ENCODE peak calls at places on chromosomes 16 and 17, in four cellular contexts. U is A549, D is GM12878, T is K562. X is an unnamed sample.

GRCh38 chr17:67574658-67575293 is 143.0 kb upstream of the NOL11 start:
- DNase-seq in U (no peak), D (peak), T (peak), X (no peak)

GRCh38 chr17:6269474-6269873 is 165.4 kb downstream of the AIPL1 start:
- DNase-seq in U (peak), D (no peak), T (peak), X (no peak)

GRCh38 chr17:81013642-81014041 is 21.3 kb upstream of the BAIAP2 start:
- DNase-seq in U (no peak), D (no peak), T (peak), X (no peak)

GRCh38 chr17:66395961-66396360 is 93.5 kb downstream of the PRKCA start:
- DNase-seq in U (no peak), D (no peak), T (no peak), X (no peak)

GRCh38 chr17:68195667-68196393 is 52.0 kb upstream of the AMZ2 start:
- DNase-seq in U (no peak), D (no peak), T (no peak), X (no peak)

GRCh38 chr17:2095536-2095910 is 40.6 kb downstream of the HIC1 start:
- DNase-seq in U (no peak), D (no peak), T (no peak), X (no peak)

GRCh38 chr17:20008242-20009051 is 712 bp upstream of the SPECC1 start:
- DNase-seq in U (peak), D (no peak), T (peak), X (no peak)

GRCh38 chr17:81253358-81254131 is 14.4 kb downstream of the NDUFAF8 start:
- DNase-seq in U (peak), D (no peak), T (peak), X (no peak)

GRCh38 chr17:67546578-67547527 is 169.8 kb downstream of the PITPNC1 start:
- DNase-seq in U (peak), D (no peak), T (peak), X (no peak)

GRCh38 chr16:59021751-59022150 is 287.6 kb upstream of the GOT2 start:
- DNase-seq in U (peak), D (no peak), T (no peak), X (no peak)

GRCh38 chr17:62649570-62649969 is 22.1 kb downstream of the MRC2 start:
- DNase-seq in U (no peak), D (no peak), T (no peak), X (no peak)

GRCh38 chr17:29597361-29598172 is 4.6 kb downstream of the ANKRD13B start:
- DNase-seq in U (no peak), D (no peak), T (no peak), X (no peak)

GRCh38 chr17:79473111-79473835 is 137.6 kb downstream of the RBFOX3 start:
- DNase-seq in U (peak), D (no peak), T (peak), X (peak)

GRCh38 chr16:72458035-72458434 is 286.1 kb upstream of the PMFBP1 start:
- DNase-seq in U (no peak), D (no peak), T (no peak), X (no peak)

GRCh38 chr17:77872199-77872598 is 86.3 kb upstream of the TNRC6C start:
- DNase-seq in U (no peak), D (no peak), T (no peak), X (no peak)

GRCh38 chr17:6546069-6546718 is 10.2 kb downstream of the PITPNM3 start:
- DNase-seq in U (no peak), D (peak), T (no peak), X (no peak)

GRCh38 chr17:50647187-50647586 is 12.5 kb downstream of the ABCC3 start:
- DNase-seq in U (no peak), D (no peak), T (no peak), X (no peak)

GRCh38 chr16:84048306-84048705 is 5.7 kb upstream of the SLC38A8 start:
- DNase-seq in U (peak), D (no peak), T (peak), X (peak)

GRCh38 chr16:1331712-1332617 is 1.5 kb upstream of the BAIAP3 start:
- DNase-seq in U (peak), D (peak), T (peak), X (peak)

GRCh38 chr17:42141382-42141781 is 13.4 kb downstream of the RAB5C start:
- DNase-seq in U (no peak), D (no peak), T (no peak), X (no peak)

GRCh38 chr16:87556941-87557459 is 45.3 kb upstream of the JPH3 start:
- DNase-seq in U (no peak), D (no peak), T (no peak), X (no peak)

GRCh38 chr16:19697756-19698318 is 20.2 kb downstream of the KNOP1 start:
- DNase-seq in U (peak), D (no peak), T (no peak), X (no peak)

DNA sequence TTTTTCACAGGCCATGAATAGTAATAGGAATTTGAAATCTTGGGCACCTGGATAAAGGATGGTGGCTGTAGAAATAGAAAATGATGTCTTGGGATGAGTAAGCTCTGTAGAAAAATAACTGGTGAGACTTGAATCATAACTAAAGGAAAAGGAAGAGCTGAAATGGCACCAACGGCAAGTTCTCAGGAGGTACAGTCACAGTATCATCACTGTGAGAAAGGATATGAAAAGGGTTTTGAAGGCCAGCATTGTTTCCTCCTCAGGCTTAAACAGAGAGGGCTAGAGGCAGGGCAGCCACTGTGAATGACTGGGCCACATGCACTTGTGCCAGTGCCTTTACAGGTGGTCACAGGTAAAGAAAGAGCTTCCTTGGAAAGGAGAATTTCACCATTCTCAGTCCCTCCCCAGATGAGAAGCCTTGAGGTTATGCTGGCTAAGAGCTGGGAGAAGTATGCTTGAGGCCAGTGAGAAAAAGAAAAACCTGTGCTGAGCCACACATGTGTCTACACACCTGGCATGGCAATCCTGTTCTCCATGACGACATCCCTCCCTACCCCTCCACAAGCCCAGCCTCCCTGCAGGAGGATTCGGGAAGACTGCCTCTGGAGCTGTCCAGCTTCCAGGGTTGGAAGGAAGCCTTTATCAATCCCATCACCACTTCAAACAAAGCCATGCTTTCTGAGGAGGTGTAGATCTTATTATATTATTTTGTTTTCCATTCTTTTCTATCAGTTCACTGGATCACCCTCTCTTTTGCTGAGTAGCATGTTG is 3.8 kb upstream of the ANKFN1 start:
- DNase-seq in U (no peak), D (no peak), T (no peak), X (no peak)
- TF ChIP-seq REST in U (no peak), D (no peak), T (no peak), X (peak)

GRCh38 chr16:89502319-89502843 is 5.8 kb upstream of the SPG7 start:
- DNase-seq in U (peak), D (no peak), T (peak), X (peak)
- TF ChIP-seq MYC in U (no peak), D (no peak), T (no peak), X (no peak)

DNA sequence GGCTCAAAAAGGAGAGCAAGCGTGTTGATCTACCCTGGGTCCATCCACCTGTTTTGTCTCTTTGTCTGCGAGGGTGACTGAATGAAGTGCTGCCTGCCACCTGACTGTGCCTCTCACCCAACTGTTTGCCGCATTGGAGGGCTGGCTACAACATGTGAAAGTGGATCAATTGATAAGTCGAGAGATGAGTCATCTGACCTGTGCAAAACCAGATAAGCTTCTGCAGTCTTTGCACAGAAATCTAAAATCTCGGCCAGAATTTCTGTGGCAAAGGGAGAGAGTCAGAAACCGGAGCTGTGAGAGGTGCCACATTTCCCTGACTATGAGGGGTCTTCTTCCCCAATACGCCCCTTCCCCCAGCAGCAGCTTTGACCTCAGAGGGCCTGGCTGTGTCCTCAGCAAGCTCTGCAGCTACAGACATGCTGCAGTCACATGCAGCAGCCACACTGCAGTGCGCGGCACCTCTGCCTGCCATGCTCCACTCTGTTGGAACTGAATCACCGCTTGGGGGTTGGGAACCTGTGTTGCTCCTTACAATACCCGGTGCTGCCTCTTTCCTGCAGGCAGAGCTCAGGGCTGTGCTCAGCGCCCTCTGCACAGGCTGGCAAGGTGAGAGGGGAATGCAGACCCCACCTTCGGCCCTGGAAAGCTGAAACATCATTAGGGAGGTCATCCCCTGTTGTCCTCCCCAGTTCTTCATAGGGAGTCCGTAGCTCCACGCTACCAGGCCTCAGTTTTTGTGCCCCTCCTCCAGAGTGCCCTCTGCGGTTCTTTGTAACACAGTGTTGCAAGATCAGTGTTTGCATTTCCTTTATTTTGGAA is 16.2 kb upstream of the HAS3 start:
- DNase-seq in U (peak), D (peak), T (peak), X (peak)
- TF ChIP-seq REST in U (no peak), D (no peak), T (no peak), X (no peak)

DNA sequence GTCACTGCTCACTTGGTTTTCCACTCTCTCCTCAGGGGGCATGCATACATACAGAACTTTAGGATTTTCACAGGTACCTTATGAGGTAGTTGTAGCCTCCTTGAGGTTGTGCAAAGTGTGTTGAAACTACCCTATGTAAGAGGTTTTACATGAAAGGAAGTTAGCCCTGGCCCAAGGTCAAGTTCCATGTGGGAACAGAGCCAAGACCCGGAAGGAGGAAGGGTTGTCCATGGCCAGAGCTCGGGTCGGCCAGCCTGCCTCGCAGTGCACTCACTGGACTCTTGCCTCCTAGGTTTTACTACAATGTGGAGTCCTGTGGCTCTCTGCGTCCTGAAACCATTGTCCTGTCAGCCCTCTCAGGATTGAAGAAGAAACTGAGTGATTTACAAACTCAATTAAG is 8.2 kb downstream of the POLR2C start:
- DNase-seq in U (peak), D (no peak), T (no peak), X (no peak)
- TF ChIP-seq MYC in U (no peak), D (no peak), T (no peak), X (no peak)

GRCh38 chr16:53611151-53611802 is 92.4 kb downstream of the RPGRIP1L start:
- DNase-seq in U (no peak), D (no peak), T (no peak), X (no peak)
- TF ChIP-seq REST in U (no peak), D (no peak), T (no peak), X (no peak)

DNA sequence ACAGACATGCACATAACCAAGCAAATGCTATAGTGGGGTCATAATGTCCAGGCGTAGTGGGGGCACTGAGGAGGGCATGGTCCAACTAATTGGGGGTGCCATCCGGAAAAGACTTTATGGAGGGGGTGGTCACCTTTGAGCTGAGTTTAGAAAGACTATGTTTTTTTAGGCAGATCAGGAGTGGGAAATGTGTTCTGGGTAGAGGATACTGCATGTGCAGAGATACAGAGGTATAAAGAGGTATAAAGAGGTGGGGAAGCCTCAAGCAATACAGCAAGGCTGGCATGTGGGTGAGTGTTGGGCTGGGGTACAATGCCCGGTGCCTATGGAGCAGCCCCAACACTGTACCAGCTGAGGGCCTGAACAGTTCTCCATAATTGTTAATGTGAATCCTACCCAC is 53.1 kb downstream of the SPACA3 start:
- DNase-seq in U (no peak), D (no peak), T (no peak), X (no peak)
- TF ChIP-seq MYC in U (no peak), D (no peak), T (no peak), X (no peak)

X was measured in HepG2.